ENCODE peak calls at places on chromosome 22, in six cellular contexts. One of them, this sample, is unnamed.

GRCh38 chr22:17921871-17922821 is 102.2 kb downstream of the MICAL3 start:
- ATAC-seq in A549: no peak
- ATAC-seq in K562: peak; percentile 45
- ATAC-seq in HepG2: peak; percentile 18
- ATAC-seq in GM12878: no peak
- ATAC-seq in upper lobe of left lung: peak; percentile 7
- ATAC-seq in this sample: peak; percentile 34

GRCh38 chr22:17390087-17390486 is 20.8 kb downstream of the CECR2 start:
- ATAC-seq in A549: no peak
- ATAC-seq in K562: no peak
- ATAC-seq in HepG2: no peak
- ATAC-seq in GM12878: no peak
- ATAC-seq in upper lobe of left lung: no peak
- ATAC-seq in this sample: no peak

GRCh38 chr22:17853066-17853465 is 78.8 kb upstream of the BID start:
- ATAC-seq in A549: no peak
- ATAC-seq in K562: peak; percentile 68
- ATAC-seq in HepG2: no peak
- ATAC-seq in GM12878: no peak
- ATAC-seq in upper lobe of left lung: no peak
- ATAC-seq in this sample: peak; percentile 40

GRCh38 chr22:23282089-23282501 is 101.8 kb downstream of the BCR start:
- ATAC-seq in A549: peak; percentile 61
- ATAC-seq in K562: no peak
- ATAC-seq in HepG2: no peak
- ATAC-seq in GM12878: no peak
- ATAC-seq in upper lobe of left lung: peak; percentile 75
- ATAC-seq in this sample: peak; percentile 85

GRCh38 chr22:30516273-30516672 is 10.8 kb upstream of the SEC14L4 start:
- ATAC-seq in A549: no peak
- ATAC-seq in K562: no peak
- ATAC-seq in HepG2: peak; percentile 76
- ATAC-seq in GM12878: no peak
- ATAC-seq in upper lobe of left lung: peak; percentile 44
- ATAC-seq in this sample: no peak

GRCh38 chr22:44632823-44633478 is 69.1 kb upstream of the PRR5 start:
- ATAC-seq in A549: no peak
- ATAC-seq in K562: no peak
- ATAC-seq in HepG2: no peak
- ATAC-seq in GM12878: no peak
- ATAC-seq in upper lobe of left lung: peak; percentile 31
- ATAC-seq in this sample: no peak

GRCh38 chr22:32920032-32920628 is 118.6 kb downstream of the TIMP3 start:
- ATAC-seq in A549: no peak
- ATAC-seq in K562: no peak
- ATAC-seq in HepG2: no peak
- ATAC-seq in GM12878: no peak
- ATAC-seq in upper lobe of left lung: no peak
- ATAC-seq in this sample: peak; percentile 82

GRCh38 chr22:23557036-23557435 is 23.1 kb downstream of the IGLL1 start:
- ATAC-seq in A549: no peak
- ATAC-seq in K562: no peak
- ATAC-seq in HepG2: no peak
- ATAC-seq in GM12878: no peak
- ATAC-seq in upper lobe of left lung: no peak
- ATAC-seq in this sample: no peak

GRCh38 chr22:39454385-39454871 is 2.4 kb upstream of the MGAT3 start:
- ATAC-seq in A549: peak; percentile 58
- ATAC-seq in K562: no peak
- ATAC-seq in HepG2: no peak
- ATAC-seq in GM12878: peak; percentile 8
- ATAC-seq in upper lobe of left lung: no peak
- ATAC-seq in this sample: peak; percentile 25

GRCh38 chr22:19598054-19598855 is 74.0 kb upstream of the CLDN5 start:
- ATAC-seq in A549: no peak
- ATAC-seq in K562: peak; percentile 7
- ATAC-seq in HepG2: peak; percentile 53
- ATAC-seq in GM12878: no peak
- ATAC-seq in upper lobe of left lung: peak; percentile 70
- ATAC-seq in this sample: no peak

GRCh38 chr22:32803020-32803758 is 1.7 kb downstream of the TIMP3 start:
- ATAC-seq in A549: no peak
- ATAC-seq in K562: no peak
- ATAC-seq in HepG2: peak; percentile 65
- ATAC-seq in GM12878: no peak
- ATAC-seq in upper lobe of left lung: peak; percentile 16
- ATAC-seq in this sample: no peak

GRCh38 chr22:19240813-19241592 is 50.5 kb downstream of the CLTCL1 start:
- ATAC-seq in A549: no peak
- ATAC-seq in K562: peak; percentile 40
- ATAC-seq in HepG2: no peak
- ATAC-seq in GM12878: no peak
- ATAC-seq in upper lobe of left lung: peak; percentile 59
- ATAC-seq in this sample: no peak

GRCh38 chr22:40524392-40525249 is 111.9 kb downstream of the MRTFA start:
- ATAC-seq in A549: peak; percentile 37
- ATAC-seq in K562: peak; percentile 47
- ATAC-seq in HepG2: no peak
- ATAC-seq in GM12878: peak; percentile 61
- ATAC-seq in upper lobe of left lung: no peak
- ATAC-seq in this sample: no peak

GRCh38 chr22:40666151-40666848 is 13.0 kb upstream of the MCHR1 start:
- ATAC-seq in A549: no peak
- ATAC-seq in K562: no peak
- ATAC-seq in HepG2: no peak
- ATAC-seq in GM12878: no peak
- ATAC-seq in upper lobe of left lung: no peak
- ATAC-seq in this sample: no peak

GRCh38 chr22:30453731-30454510 is 17.9 kb downstream of the SEC14L3 start:
- ATAC-seq in A549: no peak
- ATAC-seq in K562: peak; percentile 57
- ATAC-seq in HepG2: peak; percentile 38
- ATAC-seq in GM12878: no peak
- ATAC-seq in upper lobe of left lung: peak; percentile 24
- ATAC-seq in this sample: no peak

GRCh38 chr22:23497016-23497885 is 82.8 kb downstream of the IGLL1 start:
- ATAC-seq in A549: no peak
- ATAC-seq in K562: no peak
- ATAC-seq in HepG2: no peak
- ATAC-seq in GM12878: no peak
- ATAC-seq in upper lobe of left lung: no peak
- ATAC-seq in this sample: no peak

GRCh38 chr22:20044495-20045151 is 23.7 kb downstream of the TANGO2 start:
- ATAC-seq in A549: no peak
- ATAC-seq in K562: no peak
- ATAC-seq in HepG2: no peak
- ATAC-seq in GM12878: no peak
- ATAC-seq in upper lobe of left lung: no peak
- ATAC-seq in this sample: no peak

GRCh38 chr22:40620464-40621046 is 16.0 kb downstream of the MRTFA start:
- ATAC-seq in A549: peak; percentile 42
- ATAC-seq in K562: peak; percentile 84
- ATAC-seq in HepG2: no peak
- ATAC-seq in GM12878: no peak
- ATAC-seq in upper lobe of left lung: no peak
- ATAC-seq in this sample: no peak

GRCh38 chr22:23686416-23687024 is 4.3 kb upstream of the RGL4 start:
- ATAC-seq in A549: no peak
- ATAC-seq in K562: no peak
- ATAC-seq in HepG2: no peak
- ATAC-seq in GM12878: no peak
- ATAC-seq in upper lobe of left lung: no peak
- ATAC-seq in this sample: no peak

GRCh38 chr22:20532256-20532993 is 25.0 kb downstream of the MED15 start:
- ATAC-seq in A549: no peak
- ATAC-seq in K562: peak; percentile 38
- ATAC-seq in HepG2: no peak
- ATAC-seq in GM12878: no peak
- ATAC-seq in upper lobe of left lung: no peak
- ATAC-seq in this sample: no peak

GRCh38 chr22:29917052-29917902 is 34.3 kb downstream of the MTMR3 start:
- ATAC-seq in A549: no peak
- ATAC-seq in K562: no peak
- ATAC-seq in HepG2: peak; percentile 69
- ATAC-seq in GM12878: no peak
- ATAC-seq in upper lobe of left lung: no peak
- ATAC-seq in this sample: peak; percentile 72

GRCh38 chr22:31836010-31836409 is 82.2 kb downstream of the DEPDC5 start:
- ATAC-seq in A549: no peak
- ATAC-seq in K562: no peak
- ATAC-seq in HepG2: no peak
- ATAC-seq in GM12878: no peak
- ATAC-seq in upper lobe of left lung: no peak
- ATAC-seq in this sample: no peak

GRCh38 chr22:23789638-23790037 is 2.9 kb downstream of the SMARCB1 start:
- ATAC-seq in A549: no peak
- ATAC-seq in K562: no peak
- ATAC-seq in HepG2: peak; percentile 85
- ATAC-seq in GM12878: peak; percentile 46
- ATAC-seq in upper lobe of left lung: no peak
- ATAC-seq in this sample: no peak

GRCh38 chr22:31635638-31636306 is 26.2 kb downstream of the PISD start:
- ATAC-seq in A549: no peak
- ATAC-seq in K562: no peak
- ATAC-seq in HepG2: no peak
- ATAC-seq in GM12878: no peak
- ATAC-seq in upper lobe of left lung: peak; percentile 34
- ATAC-seq in this sample: no peak

GRCh38 chr22:22031183-22031560 is 48.6 kb upstream of the TOP3B start:
- ATAC-seq in A549: no peak
- ATAC-seq in K562: peak; percentile 8
- ATAC-seq in HepG2: no peak
- ATAC-seq in GM12878: peak; percentile 73
- ATAC-seq in upper lobe of left lung: no peak
- ATAC-seq in this sample: no peak

GRCh38 chr22:37716708-37717107 is 19.9 kb downstream of the TRIOBP start:
- ATAC-seq in A549: no peak
- ATAC-seq in K562: no peak
- ATAC-seq in HepG2: no peak
- ATAC-seq in GM12878: no peak
- ATAC-seq in upper lobe of left lung: no peak
- ATAC-seq in this sample: no peak
- TF ChIP-seq EP300 in A549: no peak
- TF ChIP-seq EP300 in K562: no peak
- TF ChIP-seq EP300 in HepG2: no peak
- TF ChIP-seq EP300 in GM12878: no peak
- TF ChIP-seq EP300 in upper lobe of left lung: no peak
- TF ChIP-seq EP300 in this sample: no peak

DNA sequence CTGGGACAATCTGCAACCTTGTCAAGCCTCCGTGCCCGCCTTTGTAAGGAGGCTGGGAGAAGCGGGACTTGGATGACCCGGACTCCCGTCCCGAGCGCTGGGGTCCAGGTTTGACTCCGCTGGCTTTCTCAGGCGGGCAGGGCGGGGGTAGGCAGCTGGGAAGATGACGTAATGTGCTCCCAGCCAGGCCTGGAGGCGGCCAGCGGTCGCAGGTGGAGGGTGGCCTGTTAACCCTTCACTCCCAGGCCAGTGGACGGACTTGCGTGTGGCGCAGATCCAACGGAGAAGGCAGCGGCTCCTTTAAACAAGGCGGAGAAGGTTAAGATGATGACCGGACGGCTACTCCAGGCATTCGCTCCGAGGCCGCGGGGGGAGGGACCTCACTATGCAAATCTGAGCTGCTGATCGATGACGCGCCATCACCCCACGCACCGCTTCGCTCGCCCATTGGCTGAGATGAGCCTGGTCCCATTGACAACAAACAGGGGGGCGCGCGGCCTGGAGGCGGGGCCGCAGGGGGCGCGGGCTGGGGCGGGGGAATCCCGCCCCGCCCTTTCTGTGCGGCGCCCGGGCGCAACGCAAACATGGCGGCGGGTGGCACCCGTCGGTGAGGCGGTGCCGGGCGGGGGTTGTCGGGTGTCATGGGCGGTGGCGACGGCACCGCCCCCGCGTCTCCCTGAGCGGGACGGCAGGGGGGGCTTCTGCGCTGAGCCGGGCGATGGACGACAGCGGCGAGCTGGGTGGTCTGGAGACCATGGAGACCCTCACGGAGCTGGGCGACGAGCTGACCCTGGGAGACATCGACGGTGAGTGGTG is at the start of gene SREBF2:
- ATAC-seq in A549: peak; percentile 95
- ATAC-seq in K562: peak; percentile 94
- ATAC-seq in HepG2: peak; percentile 89
- ATAC-seq in GM12878: peak; percentile 92
- ATAC-seq in upper lobe of left lung: peak; percentile 98
- ATAC-seq in this sample: peak; percentile 99
- TF ChIP-seq EP300 in A549: no peak
- TF ChIP-seq EP300 in K562: peak; percentile 67
- TF ChIP-seq EP300 in HepG2: peak; percentile 90
- TF ChIP-seq EP300 in GM12878: peak; percentile 75
- TF ChIP-seq EP300 in upper lobe of left lung: no peak
- TF ChIP-seq EP300 in this sample: no peak

DNA sequence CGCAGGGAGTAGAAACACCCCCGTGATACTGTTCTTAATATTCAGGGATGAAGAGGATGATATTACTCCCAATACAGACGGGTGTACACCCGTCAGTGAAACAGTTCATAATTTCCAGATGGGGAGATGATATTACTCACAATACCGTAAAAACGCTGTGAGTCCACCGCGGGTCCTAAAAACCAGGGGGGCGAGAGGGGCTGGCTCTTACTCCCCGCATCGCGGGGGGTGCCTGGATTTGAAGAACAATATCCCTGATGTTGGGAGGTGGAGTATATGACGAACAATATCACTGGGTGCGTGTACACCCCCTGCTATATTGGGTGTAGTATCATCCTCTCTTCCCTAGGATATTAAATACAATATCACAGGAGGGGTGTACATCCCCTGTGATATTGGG is 20.5 kb upstream of the APOL5 start:
- ATAC-seq in A549: no peak
- ATAC-seq in K562: no peak
- ATAC-seq in HepG2: no peak
- ATAC-seq in GM12878: no peak
- ATAC-seq in upper lobe of left lung: no peak
- ATAC-seq in this sample: no peak
- TF ChIP-seq EP300 in A549: no peak
- TF ChIP-seq EP300 in K562: no peak
- TF ChIP-seq EP300 in HepG2: no peak
- TF ChIP-seq EP300 in GM12878: no peak
- TF ChIP-seq EP300 in upper lobe of left lung: no peak
- TF ChIP-seq EP300 in this sample: no peak

GRCh38 chr22:25077964-25078363 is 121.7 kb upstream of the CRYBB3 start:
- ATAC-seq in A549: no peak
- ATAC-seq in K562: no peak
- ATAC-seq in HepG2: no peak
- ATAC-seq in GM12878: no peak
- ATAC-seq in upper lobe of left lung: no peak
- ATAC-seq in this sample: no peak

GRCh38 chr22:25077056-25077455 is 122.6 kb upstream of the CRYBB3 start:
- ATAC-seq in A549: no peak
- ATAC-seq in K562: no peak
- ATAC-seq in HepG2: no peak
- ATAC-seq in GM12878: no peak
- ATAC-seq in upper lobe of left lung: no peak
- ATAC-seq in this sample: no peak

GRCh38 chr22:25072406-25072805 is 119.9 kb downstream of the KIAA1671 start:
- ATAC-seq in A549: no peak
- ATAC-seq in K562: no peak
- ATAC-seq in HepG2: no peak
- ATAC-seq in GM12878: peak; percentile 36
- ATAC-seq in upper lobe of left lung: no peak
- ATAC-seq in this sample: no peak

GRCh38 chr22:25078591-25078990 is 121.1 kb upstream of the CRYBB3 start:
- ATAC-seq in A549: no peak
- ATAC-seq in K562: no peak
- ATAC-seq in HepG2: no peak
- ATAC-seq in GM12878: no peak
- ATAC-seq in upper lobe of left lung: no peak
- ATAC-seq in this sample: no peak

GRCh38 chr22:25076281-25076680 is 123.4 kb upstream of the CRYBB3 start:
- ATAC-seq in A549: no peak
- ATAC-seq in K562: no peak
- ATAC-seq in HepG2: no peak
- ATAC-seq in GM12878: peak; percentile 55
- ATAC-seq in upper lobe of left lung: no peak
- ATAC-seq in this sample: no peak
- TF ChIP-seq EP300 in A549: no peak
- TF ChIP-seq EP300 in K562: no peak
- TF ChIP-seq EP300 in HepG2: no peak
- TF ChIP-seq EP300 in GM12878: no peak
- TF ChIP-seq EP300 in upper lobe of left lung: no peak
- TF ChIP-seq EP300 in this sample: no peak

This sample was measured in gastroesophageal sphincter.